ENCODE peak calls at places on chromosomes 7 and 10, in eight cellular contexts. One of them, this sample, is unnamed.

GRCh38 chr7:116354546-116355422 is 144.4 kb downstream of the TES start:
- DNase-seq in NCI-H1694 treated with DMSO at 0.1 percent for 48 hours: no peak
- DNase-seq in left ventricle myocardium inferior: peak
- DNase-seq in HTR-8/SVneo: peak
- DNase-seq in stomach: peak
- DNase-seq in MV-4-11: no peak
- DNase-seq in NCI-H187: peak
- DNase-seq in H54: peak
- DNase-seq in this sample: no peak

GRCh38 chr7:28103984-28104628 is 76.5 kb downstream of the JAZF1 start:
- DNase-seq in H54: no peak
- DNase-seq in HTR-8/SVneo: peak
- DNase-seq in NCI-H187: no peak
- DNase-seq in NCI-H1694 treated with DMSO at 0.1 percent for 48 hours: no peak
- DNase-seq in MV-4-11: no peak
- DNase-seq in left ventricle myocardium inferior: peak
- DNase-seq in stomach: peak
- DNase-seq in this sample: no peak

GRCh38 chr7:45400680-45401079 is 173.5 kb upstream of the ADCY1 start:
- DNase-seq in stomach: no peak
- DNase-seq in NCI-H1694 treated with DMSO at 0.1 percent for 48 hours: no peak
- DNase-seq in MV-4-11: no peak
- DNase-seq in left ventricle myocardium inferior: no peak
- DNase-seq in H54: no peak
- DNase-seq in HTR-8/SVneo: no peak
- DNase-seq in NCI-H187: no peak
- DNase-seq in this sample: no peak

GRCh38 chr7:82444220-82445049 is 858 bp upstream of the CACNA2D1 start:
- DNase-seq in stomach: peak
- DNase-seq in NCI-H1694 treated with DMSO at 0.1 percent for 48 hours: peak
- DNase-seq in NCI-H187: peak
- DNase-seq in MV-4-11: no peak
- DNase-seq in H54: no peak
- DNase-seq in HTR-8/SVneo: no peak
- DNase-seq in left ventricle myocardium inferior: no peak
- DNase-seq in this sample: no peak

GRCh38 chr7:29359480-29360093 is 165.0 kb downstream of the CHN2 start:
- DNase-seq in HTR-8/SVneo: no peak
- DNase-seq in MV-4-11: no peak
- DNase-seq in NCI-H187: no peak
- DNase-seq in left ventricle myocardium inferior: no peak
- DNase-seq in H54: no peak
- DNase-seq in stomach: no peak
- DNase-seq in NCI-H1694 treated with DMSO at 0.1 percent for 48 hours: no peak
- DNase-seq in this sample: no peak

GRCh38 chr10:84226616-84227015 is 1.3 kb upstream of the LRIT2 start:
- DNase-seq in NCI-H187: no peak
- DNase-seq in stomach: no peak
- DNase-seq in left ventricle myocardium inferior: no peak
- DNase-seq in H54: no peak
- DNase-seq in HTR-8/SVneo: no peak
- DNase-seq in MV-4-11: no peak
- DNase-seq in NCI-H1694 treated with DMSO at 0.1 percent for 48 hours: no peak
- DNase-seq in this sample: no peak

GRCh38 chr10:93261961-93262610 is 188.4 kb downstream of the CYP26A1 start:
- DNase-seq in MV-4-11: no peak
- DNase-seq in NCI-H1694 treated with DMSO at 0.1 percent for 48 hours: no peak
- DNase-seq in H54: no peak
- DNase-seq in stomach: no peak
- DNase-seq in NCI-H187: no peak
- DNase-seq in HTR-8/SVneo: no peak
- DNase-seq in left ventricle myocardium inferior: no peak
- DNase-seq in this sample: no peak

GRCh38 chr10:22250897-22251605 is 33.2 kb upstream of the EBLN1 start:
- DNase-seq in HTR-8/SVneo: no peak
- DNase-seq in NCI-H1694 treated with DMSO at 0.1 percent for 48 hours: no peak
- DNase-seq in H54: no peak
- DNase-seq in NCI-H187: no peak
- DNase-seq in left ventricle myocardium inferior: no peak
- DNase-seq in stomach: no peak
- DNase-seq in MV-4-11: peak
- DNase-seq in this sample: no peak

GRCh38 chr7:69245646-69246045 is 352.6 kb upstream of the AUTS2 start:
- DNase-seq in NCI-H187: no peak
- DNase-seq in NCI-H1694 treated with DMSO at 0.1 percent for 48 hours: no peak
- DNase-seq in stomach: no peak
- DNase-seq in H54: no peak
- DNase-seq in left ventricle myocardium inferior: no peak
- DNase-seq in MV-4-11: peak
- DNase-seq in HTR-8/SVneo: peak
- DNase-seq in this sample: no peak

GRCh38 chr7:39838326-39838725 is 111.7 kb upstream of the CDK13 start:
- DNase-seq in stomach: no peak
- DNase-seq in NCI-H1694 treated with DMSO at 0.1 percent for 48 hours: no peak
- DNase-seq in NCI-H187: no peak
- DNase-seq in H54: no peak
- DNase-seq in left ventricle myocardium inferior: no peak
- DNase-seq in MV-4-11: peak
- DNase-seq in HTR-8/SVneo: peak
- DNase-seq in this sample: no peak

GRCh38 chr10:21507066-21507669 is 18.3 kb downstream of the SKIDA1 start:
- DNase-seq in stomach: no peak
- DNase-seq in MV-4-11: no peak
- DNase-seq in NCI-H1694 treated with DMSO at 0.1 percent for 48 hours: no peak
- DNase-seq in NCI-H187: no peak
- DNase-seq in HTR-8/SVneo: no peak
- DNase-seq in left ventricle myocardium inferior: no peak
- DNase-seq in H54: no peak
- DNase-seq in this sample: no peak

GRCh38 chr7:103048833-103049232 is 25.8 kb downstream of the FBXL13 start:
- DNase-seq in H54: no peak
- DNase-seq in stomach: no peak
- DNase-seq in HTR-8/SVneo: no peak
- DNase-seq in NCI-H1694 treated with DMSO at 0.1 percent for 48 hours: no peak
- DNase-seq in NCI-H187: no peak
- DNase-seq in left ventricle myocardium inferior: no peak
- DNase-seq in MV-4-11: peak
- DNase-seq in this sample: no peak

GRCh38 chr7:144818516-144818915 is 17.3 kb downstream of the TPK1 start:
- DNase-seq in MV-4-11: no peak
- DNase-seq in HTR-8/SVneo: no peak
- DNase-seq in NCI-H187: no peak
- DNase-seq in stomach: no peak
- DNase-seq in H54: no peak
- DNase-seq in left ventricle myocardium inferior: no peak
- DNase-seq in NCI-H1694 treated with DMSO at 0.1 percent for 48 hours: no peak
- DNase-seq in this sample: peak

GRCh38 chr10:35643151-35643975 is 1.3 kb upstream of the FZD8 start:
- DNase-seq in NCI-H1694 treated with DMSO at 0.1 percent for 48 hours: peak
- DNase-seq in H54: peak
- DNase-seq in left ventricle myocardium inferior: peak
- DNase-seq in NCI-H187: no peak
- DNase-seq in MV-4-11: no peak
- DNase-seq in HTR-8/SVneo: peak
- DNase-seq in stomach: peak
- DNase-seq in this sample: no peak

GRCh38 chr7:45684910-45685618 is 110.9 kb downstream of the ADCY1 start:
- DNase-seq in H54: no peak
- DNase-seq in left ventricle myocardium inferior: no peak
- DNase-seq in HTR-8/SVneo: no peak
- DNase-seq in MV-4-11: no peak
- DNase-seq in stomach: no peak
- DNase-seq in NCI-H187: no peak
- DNase-seq in NCI-H1694 treated with DMSO at 0.1 percent for 48 hours: no peak
- DNase-seq in this sample: no peak

GRCh38 chr10:132457328-132458070 is 60.5 kb downstream of the PWWP2B start:
- DNase-seq in H54: no peak
- DNase-seq in HTR-8/SVneo: no peak
- DNase-seq in NCI-H1694 treated with DMSO at 0.1 percent for 48 hours: no peak
- DNase-seq in NCI-H187: no peak
- DNase-seq in MV-4-11: no peak
- DNase-seq in stomach: no peak
- DNase-seq in left ventricle myocardium inferior: no peak
- DNase-seq in this sample: no peak

GRCh38 chr7:132249591-132249971 is 326.7 kb downstream of the PLXNA4 start:
- DNase-seq in stomach: peak
- DNase-seq in left ventricle myocardium inferior: no peak
- DNase-seq in MV-4-11: no peak
- DNase-seq in HTR-8/SVneo: peak
- DNase-seq in NCI-H1694 treated with DMSO at 0.1 percent for 48 hours: peak
- DNase-seq in H54: peak
- DNase-seq in NCI-H187: no peak
- DNase-seq in this sample: no peak

GRCh38 chr7:46011501-46011900 is 90.4 kb upstream of the IGFBP3 start:
- DNase-seq in NCI-H187: no peak
- DNase-seq in stomach: no peak
- DNase-seq in left ventricle myocardium inferior: no peak
- DNase-seq in HTR-8/SVneo: no peak
- DNase-seq in NCI-H1694 treated with DMSO at 0.1 percent for 48 hours: no peak
- DNase-seq in H54: no peak
- DNase-seq in MV-4-11: no peak
- DNase-seq in this sample: no peak

GRCh38 chr10:11113156-11113555 is 95.5 kb downstream of the CELF2 start:
- DNase-seq in NCI-H1694 treated with DMSO at 0.1 percent for 48 hours: no peak
- DNase-seq in HTR-8/SVneo: no peak
- DNase-seq in stomach: no peak
- DNase-seq in left ventricle myocardium inferior: no peak
- DNase-seq in H54: no peak
- DNase-seq in MV-4-11: no peak
- DNase-seq in NCI-H187: no peak
- DNase-seq in this sample: peak

GRCh38 chr7:106423836-106424475 is 139.2 kb upstream of the NAMPT start:
- DNase-seq in NCI-H1694 treated with DMSO at 0.1 percent for 48 hours: no peak
- DNase-seq in NCI-H187: no peak
- DNase-seq in H54: no peak
- DNase-seq in left ventricle myocardium inferior: no peak
- DNase-seq in HTR-8/SVneo: no peak
- DNase-seq in stomach: no peak
- DNase-seq in MV-4-11: no peak
- DNase-seq in this sample: no peak

GRCh38 chr10:87545783-87546182 is 41.1 kb downstream of the MINPP1 start:
- DNase-seq in NCI-H187: no peak
- DNase-seq in H54: no peak
- DNase-seq in stomach: no peak
- DNase-seq in NCI-H1694 treated with DMSO at 0.1 percent for 48 hours: no peak
- DNase-seq in MV-4-11: no peak
- DNase-seq in left ventricle myocardium inferior: no peak
- DNase-seq in HTR-8/SVneo: no peak
- DNase-seq in this sample: no peak

This sample was measured in T-cell.